ENCODE peak calls at places on chromosome 11, in five cellular contexts. One of them, this sample, is unnamed.

GRCh38 chr11:104529213-104529612 is 365.3 kb upstream of the PDGFD start:
- DNase-seq in H1: no peak
- DNase-seq in A549: no peak
- DNase-seq in HepG2: no peak
- DNase-seq in GM12878: no peak
- DNase-seq in this sample: no peak

GRCh38 chr11:96054870-96055705 is 131.2 kb upstream of the MTMR2 start:
- DNase-seq in GM12878: no peak
- DNase-seq in HepG2: peak; percentile 44
- DNase-seq in H1: no peak
- DNase-seq in A549: peak; percentile 7
- DNase-seq in this sample: peak; percentile 29

GRCh38 chr11:73203322-73203721 is 14.8 kb upstream of the P2RY2 start:
- DNase-seq in A549: no peak
- DNase-seq in H1: no peak
- DNase-seq in GM12878: no peak
- DNase-seq in HepG2: no peak
- DNase-seq in this sample: no peak

GRCh38 chr11:31926816-31927528 is 115.8 kb upstream of the PAX6 start:
- DNase-seq in HepG2: no peak
- DNase-seq in GM12878: no peak
- DNase-seq in H1: no peak
- DNase-seq in A549: no peak
- DNase-seq in this sample: no peak

GRCh38 chr11:75793966-75794365 is 21.0 kb upstream of the UVRAG start:
- DNase-seq in HepG2: no peak
- DNase-seq in GM12878: no peak
- DNase-seq in H1: no peak
- DNase-seq in A549: no peak
- DNase-seq in this sample: no peak

GRCh38 chr11:120526241-120526640 is 14.7 kb downstream of the GRIK4 start:
- DNase-seq in GM12878: no peak
- DNase-seq in H1: no peak
- DNase-seq in A549: no peak
- DNase-seq in HepG2: no peak
- DNase-seq in this sample: no peak

GRCh38 chr11:100890779-100891178 is 203.7 kb downstream of the ARHGAP42 start:
- DNase-seq in H1: no peak
- DNase-seq in HepG2: no peak
- DNase-seq in A549: no peak
- DNase-seq in GM12878: no peak
- DNase-seq in this sample: no peak

GRCh38 chr11:69486773-69487266 is 5.4 kb downstream of the LINC01488 start:
- DNase-seq in HepG2: no peak
- DNase-seq in H1: no peak
- DNase-seq in GM12878: no peak
- DNase-seq in A549: no peak
- DNase-seq in this sample: no peak

GRCh38 chr11:130677486-130678153 is 229.2 kb downstream of the ADAMTS15 start:
- DNase-seq in H1: peak; percentile 43
- DNase-seq in HepG2: peak; percentile 32
- DNase-seq in A549: no peak
- DNase-seq in GM12878: no peak
- DNase-seq in this sample: no peak

GRCh38 chr11:101797335-101797734 is 117.5 kb upstream of the CEP126 start:
- DNase-seq in GM12878: no peak
- DNase-seq in HepG2: no peak
- DNase-seq in H1: no peak
- DNase-seq in A549: no peak
- DNase-seq in this sample: no peak

GRCh38 chr11:93652161-93652597 is 9.3 kb upstream of the CEP295 start:
- DNase-seq in H1: no peak
- DNase-seq in A549: no peak
- DNase-seq in GM12878: no peak
- DNase-seq in HepG2: peak; percentile 17
- DNase-seq in this sample: peak; percentile 55

GRCh38 chr11:119478711-119479285 is 55.8 kb upstream of the THY1 start:
- DNase-seq in A549: no peak
- DNase-seq in HepG2: no peak
- DNase-seq in GM12878: no peak
- DNase-seq in H1: no peak
- DNase-seq in this sample: no peak

GRCh38 chr11:67271548-67272284 is 5.4 kb downstream of the GRK2 start:
- DNase-seq in GM12878: peak; percentile 39
- DNase-seq in HepG2: no peak
- DNase-seq in H1: no peak
- DNase-seq in A549: no peak
- DNase-seq in this sample: no peak

GRCh38 chr11:64364911-64365310 is 5.9 kb downstream of the RPS6KA4 start:
- DNase-seq in A549: no peak
- DNase-seq in GM12878: no peak
- DNase-seq in HepG2: no peak
- DNase-seq in H1: no peak
- DNase-seq in this sample: no peak
- TF ChIP-seq KDM1A in A549: no peak
- TF ChIP-seq KDM1A in GM12878: no peak
- TF ChIP-seq KDM1A in HepG2: no peak
- TF ChIP-seq KDM1A in H1: no peak
- TF ChIP-seq KDM1A in this sample: no peak

DNA sequence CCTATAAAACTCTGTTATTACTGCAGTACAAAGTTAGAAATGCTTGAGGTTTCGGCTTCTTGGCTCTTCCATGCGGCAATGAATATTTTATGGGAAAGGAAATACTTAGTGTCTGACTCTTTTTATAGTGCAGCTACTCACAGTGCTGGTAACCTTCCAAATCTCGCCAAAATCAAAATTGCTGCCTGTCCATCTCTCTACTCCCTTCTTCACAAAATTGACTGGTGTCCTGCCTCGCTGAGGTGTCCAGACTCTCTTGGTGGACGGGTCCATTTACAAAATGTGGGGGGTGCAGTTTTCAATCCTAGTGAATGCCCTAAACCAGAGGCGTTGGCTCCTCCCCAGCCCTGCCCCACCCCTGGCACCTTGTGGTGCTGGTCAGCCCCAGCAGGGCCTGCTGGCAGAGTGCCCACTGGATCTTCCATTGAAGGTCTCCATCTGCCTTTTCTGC is 73.5 kb downstream of the ZBTB16 start:
- DNase-seq in H1: no peak
- DNase-seq in A549: no peak
- DNase-seq in HepG2: no peak
- DNase-seq in GM12878: no peak
- DNase-seq in this sample: no peak
- TF ChIP-seq KDM1A in H1: no peak
- TF ChIP-seq KDM1A in A549: no peak
- TF ChIP-seq KDM1A in HepG2: no peak
- TF ChIP-seq KDM1A in GM12878: no peak
- TF ChIP-seq KDM1A in this sample: no peak

DNA sequence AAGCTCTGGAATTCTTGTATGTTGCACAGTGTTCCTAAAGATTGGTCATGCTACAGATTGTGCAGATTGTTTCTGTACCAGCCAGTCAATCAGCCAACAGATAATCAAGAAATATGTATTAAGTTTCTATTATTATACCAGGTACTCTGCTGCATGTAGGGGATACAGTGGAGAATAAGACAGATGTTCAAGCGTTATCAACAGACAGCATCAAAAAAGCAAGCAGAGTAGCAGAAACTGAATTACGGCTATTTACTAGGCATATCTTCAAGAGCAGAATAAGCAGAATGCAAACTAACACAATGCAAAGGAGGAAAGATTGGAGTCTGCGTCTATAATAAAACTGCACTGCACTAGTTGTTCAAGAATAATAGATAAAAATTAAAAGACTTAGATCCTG is 278.6 kb downstream of the ETS1 start:
- DNase-seq in HepG2: no peak
- DNase-seq in A549: no peak
- DNase-seq in H1: no peak
- DNase-seq in GM12878: no peak
- DNase-seq in this sample: no peak
- TF ChIP-seq KDM1A in HepG2: no peak
- TF ChIP-seq KDM1A in A549: no peak
- TF ChIP-seq KDM1A in H1: no peak
- TF ChIP-seq KDM1A in GM12878: no peak
- TF ChIP-seq KDM1A in this sample: no peak

GRCh38 chr11:296976-297665 is 2.2 kb downstream of the IFITM5 start:
- DNase-seq in HepG2: no peak
- DNase-seq in A549: no peak
- DNase-seq in H1: no peak
- DNase-seq in GM12878: no peak
- DNase-seq in this sample: no peak
- TF ChIP-seq KDM1A in HepG2: no peak
- TF ChIP-seq KDM1A in A549: no peak
- TF ChIP-seq KDM1A in H1: no peak
- TF ChIP-seq KDM1A in GM12878: no peak
- TF ChIP-seq KDM1A in this sample: no peak

GRCh38 chr11:116109228-116109627 is 605.0 kb upstream of the CADM1 start:
- DNase-seq in GM12878: no peak
- DNase-seq in H1: no peak
- DNase-seq in HepG2: no peak
- DNase-seq in A549: peak; percentile 39
- DNase-seq in this sample: peak; percentile 15
- TF ChIP-seq KDM1A in GM12878: no peak
- TF ChIP-seq KDM1A in H1: no peak
- TF ChIP-seq KDM1A in HepG2: no peak
- TF ChIP-seq KDM1A in A549: no peak
- TF ChIP-seq KDM1A in this sample: no peak

GRCh38 chr11:3136542-3137455 is 28.3 kb downstream of the OSBPL5 start:
- DNase-seq in GM12878: no peak
- DNase-seq in A549: no peak
- DNase-seq in HepG2: no peak
- DNase-seq in H1: no peak
- DNase-seq in this sample: no peak
- TF ChIP-seq KDM1A in GM12878: no peak
- TF ChIP-seq KDM1A in A549: no peak
- TF ChIP-seq KDM1A in HepG2: no peak
- TF ChIP-seq KDM1A in H1: no peak
- TF ChIP-seq KDM1A in this sample: peak; percentile 15

DNA sequence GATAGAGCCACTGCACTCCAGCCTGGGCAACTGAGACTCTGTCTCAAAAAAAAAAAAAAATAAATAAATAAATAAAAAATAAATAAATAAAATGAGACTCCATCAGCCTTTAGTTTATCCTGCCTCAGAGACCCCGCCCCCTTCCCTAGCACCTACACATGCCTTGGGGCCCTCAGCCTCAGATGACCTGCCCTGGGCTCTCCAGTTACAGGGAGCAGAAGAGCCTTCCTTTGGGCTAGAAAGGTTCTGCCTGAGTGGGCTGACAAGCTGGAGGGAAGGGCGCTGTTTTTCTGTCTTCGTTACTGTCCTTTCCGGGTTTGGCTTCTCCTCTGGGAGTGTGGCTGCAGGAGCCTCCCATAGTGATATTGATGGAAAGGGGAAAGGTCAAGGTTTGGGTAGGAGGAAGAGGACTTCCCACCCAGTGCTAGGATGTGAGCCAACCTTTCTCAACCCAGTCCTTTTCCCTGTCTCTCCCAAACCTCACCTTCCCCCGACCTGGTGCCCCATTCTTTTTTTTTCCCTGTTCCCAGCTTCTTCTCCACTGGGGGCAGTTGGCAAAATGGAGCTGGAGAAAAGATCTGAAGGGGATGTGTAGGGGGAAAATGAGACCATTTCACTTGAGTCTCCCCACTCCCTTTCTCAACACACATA is 1.5 kb upstream of the SF3B2 start:
- DNase-seq in A549: peak; percentile 38
- DNase-seq in H1: no peak
- DNase-seq in HepG2: no peak
- DNase-seq in GM12878: no peak
- DNase-seq in this sample: no peak
- TF ChIP-seq KDM1A in A549: no peak
- TF ChIP-seq KDM1A in H1: no peak
- TF ChIP-seq KDM1A in HepG2: no peak
- TF ChIP-seq KDM1A in GM12878: no peak
- TF ChIP-seq KDM1A in this sample: no peak